ENCODE peak calls at places on chromosomes 5 and 9, in ten cellular contexts. One of them, this sample, is unnamed.

GRCh38 chr5:168234133-168234532 is 57.3 kb upstream of the WWC1 start:
- DNase-seq in heart right ventricle: no peak
- DNase-seq in hepatocyte: peak
- DNase-seq in AG09319: no peak
- DNase-seq in neural crest cell: no peak
- DNase-seq in H9: no peak
- DNase-seq in transverse colon: no peak
- DNase-seq in heart left ventricle: no peak
- DNase-seq in HFFc6: no peak
- DNase-seq in pancreas: no peak
- DNase-seq in this sample: no peak

GRCh38 chr9:27573699-27574265 is 501 bp upstream of the C9orf72 start:
- DNase-seq in heart right ventricle: peak
- DNase-seq in hepatocyte: peak
- DNase-seq in AG09319: peak
- DNase-seq in neural crest cell: peak
- DNase-seq in H9: peak
- DNase-seq in transverse colon: peak
- DNase-seq in heart left ventricle: peak
- DNase-seq in HFFc6: peak
- DNase-seq in pancreas: peak
- DNase-seq in this sample: peak

GRCh38 chr5:140007311-140007710 is 35.8 kb downstream of the NRG2 start:
- DNase-seq in heart right ventricle: no peak
- DNase-seq in hepatocyte: no peak
- DNase-seq in AG09319: no peak
- DNase-seq in neural crest cell: no peak
- DNase-seq in H9: no peak
- DNase-seq in transverse colon: no peak
- DNase-seq in heart left ventricle: no peak
- DNase-seq in HFFc6: no peak
- DNase-seq in pancreas: no peak
- DNase-seq in this sample: no peak

GRCh38 chr9:24504521-24504920 is 41.2 kb downstream of the IZUMO3 start:
- DNase-seq in heart right ventricle: no peak
- DNase-seq in hepatocyte: no peak
- DNase-seq in AG09319: no peak
- DNase-seq in neural crest cell: no peak
- DNase-seq in H9: no peak
- DNase-seq in transverse colon: no peak
- DNase-seq in heart left ventricle: no peak
- DNase-seq in HFFc6: no peak
- DNase-seq in pancreas: no peak
- DNase-seq in this sample: no peak

GRCh38 chr5:96741911-96742310 is 65.8 kb downstream of the ERAP1 start:
- DNase-seq in heart right ventricle: no peak
- DNase-seq in hepatocyte: peak
- DNase-seq in AG09319: no peak
- DNase-seq in neural crest cell: no peak
- DNase-seq in H9: no peak
- DNase-seq in transverse colon: no peak
- DNase-seq in heart left ventricle: peak
- DNase-seq in HFFc6: no peak
- DNase-seq in pancreas: no peak
- DNase-seq in this sample: no peak

GRCh38 chr5:76694317-76694716 is 21.6 kb upstream of the F2R start:
- DNase-seq in heart right ventricle: no peak
- DNase-seq in hepatocyte: no peak
- DNase-seq in AG09319: no peak
- DNase-seq in neural crest cell: no peak
- DNase-seq in H9: no peak
- DNase-seq in transverse colon: no peak
- DNase-seq in heart left ventricle: no peak
- DNase-seq in HFFc6: no peak
- DNase-seq in pancreas: no peak
- DNase-seq in this sample: no peak

GRCh38 chr9:35996358-35996970 is 38.5 kb upstream of the OR2S2 start:
- DNase-seq in heart right ventricle: no peak
- DNase-seq in hepatocyte: peak
- DNase-seq in AG09319: no peak
- DNase-seq in neural crest cell: no peak
- DNase-seq in H9: peak
- DNase-seq in transverse colon: no peak
- DNase-seq in heart left ventricle: peak
- DNase-seq in HFFc6: peak
- DNase-seq in pancreas: no peak
- DNase-seq in this sample: no peak

GRCh38 chr5:179900206-179900605 is 7.5 kb downstream of the TBC1D9B start:
- DNase-seq in heart right ventricle: no peak
- DNase-seq in hepatocyte: no peak
- DNase-seq in AG09319: no peak
- DNase-seq in neural crest cell: no peak
- DNase-seq in H9: no peak
- DNase-seq in transverse colon: no peak
- DNase-seq in heart left ventricle: no peak
- DNase-seq in HFFc6: no peak
- DNase-seq in pancreas: no peak
- DNase-seq in this sample: no peak

GRCh38 chr9:114250235-114250568 is 72.7 kb upstream of the ORM1 start:
- DNase-seq in heart right ventricle: peak
- DNase-seq in hepatocyte: peak
- DNase-seq in AG09319: peak
- DNase-seq in neural crest cell: no peak
- DNase-seq in H9: no peak
- DNase-seq in transverse colon: peak
- DNase-seq in heart left ventricle: peak
- DNase-seq in HFFc6: peak
- DNase-seq in pancreas: peak
- DNase-seq in this sample: no peak

GRCh38 chr5:149831492-149831891 is 101.4 kb downstream of the PPARGC1B start:
- DNase-seq in heart right ventricle: no peak
- DNase-seq in hepatocyte: peak
- DNase-seq in AG09319: no peak
- DNase-seq in neural crest cell: no peak
- DNase-seq in H9: no peak
- DNase-seq in transverse colon: no peak
- DNase-seq in heart left ventricle: no peak
- DNase-seq in HFFc6: no peak
- DNase-seq in pancreas: no peak
- DNase-seq in this sample: no peak

GRCh38 chr5:95870105-95870672 is 47.7 kb upstream of the GLRX start:
- DNase-seq in heart right ventricle: no peak
- DNase-seq in hepatocyte: no peak
- DNase-seq in AG09319: no peak
- DNase-seq in neural crest cell: no peak
- DNase-seq in H9: no peak
- DNase-seq in transverse colon: no peak
- DNase-seq in heart left ventricle: no peak
- DNase-seq in HFFc6: peak
- DNase-seq in pancreas: no peak
- DNase-seq in this sample: no peak

GRCh38 chr5:57171818-57172465 is 1.9 kb upstream of the GPBP1 start:
- DNase-seq in heart right ventricle: no peak
- DNase-seq in hepatocyte: peak
- DNase-seq in AG09319: no peak
- DNase-seq in neural crest cell: no peak
- DNase-seq in H9: no peak
- DNase-seq in transverse colon: peak
- DNase-seq in heart left ventricle: no peak
- DNase-seq in HFFc6: no peak
- DNase-seq in pancreas: no peak
- DNase-seq in this sample: no peak

GRCh38 chr5:129945779-129946270 is 41.6 kb downstream of the CHSY3 start:
- DNase-seq in heart right ventricle: no peak
- DNase-seq in hepatocyte: no peak
- DNase-seq in AG09319: no peak
- DNase-seq in neural crest cell: no peak
- DNase-seq in H9: no peak
- DNase-seq in transverse colon: no peak
- DNase-seq in heart left ventricle: no peak
- DNase-seq in HFFc6: no peak
- DNase-seq in pancreas: no peak
- DNase-seq in this sample: no peak

GRCh38 chr9:133054966-133055365 is 6.8 kb upstream of the CEL start:
- DNase-seq in heart right ventricle: peak
- DNase-seq in hepatocyte: no peak
- DNase-seq in AG09319: peak
- DNase-seq in neural crest cell: no peak
- DNase-seq in H9: no peak
- DNase-seq in transverse colon: no peak
- DNase-seq in heart left ventricle: peak
- DNase-seq in HFFc6: peak
- DNase-seq in pancreas: peak
- DNase-seq in this sample: no peak

GRCh38 chr9:98442114-98442513 is 186.7 kb upstream of the TBC1D2 start:
- DNase-seq in heart right ventricle: no peak
- DNase-seq in hepatocyte: no peak
- DNase-seq in AG09319: no peak
- DNase-seq in neural crest cell: no peak
- DNase-seq in H9: peak
- DNase-seq in transverse colon: no peak
- DNase-seq in heart left ventricle: no peak
- DNase-seq in HFFc6: no peak
- DNase-seq in pancreas: no peak
- DNase-seq in this sample: no peak

GRCh38 chr9:2087500-2088313 is 72.6 kb downstream of the SMARCA2 start:
- DNase-seq in heart right ventricle: no peak
- DNase-seq in hepatocyte: peak
- DNase-seq in AG09319: no peak
- DNase-seq in neural crest cell: no peak
- DNase-seq in H9: no peak
- DNase-seq in transverse colon: no peak
- DNase-seq in heart left ventricle: no peak
- DNase-seq in HFFc6: peak
- DNase-seq in pancreas: no peak
- DNase-seq in this sample: no peak

DNA sequence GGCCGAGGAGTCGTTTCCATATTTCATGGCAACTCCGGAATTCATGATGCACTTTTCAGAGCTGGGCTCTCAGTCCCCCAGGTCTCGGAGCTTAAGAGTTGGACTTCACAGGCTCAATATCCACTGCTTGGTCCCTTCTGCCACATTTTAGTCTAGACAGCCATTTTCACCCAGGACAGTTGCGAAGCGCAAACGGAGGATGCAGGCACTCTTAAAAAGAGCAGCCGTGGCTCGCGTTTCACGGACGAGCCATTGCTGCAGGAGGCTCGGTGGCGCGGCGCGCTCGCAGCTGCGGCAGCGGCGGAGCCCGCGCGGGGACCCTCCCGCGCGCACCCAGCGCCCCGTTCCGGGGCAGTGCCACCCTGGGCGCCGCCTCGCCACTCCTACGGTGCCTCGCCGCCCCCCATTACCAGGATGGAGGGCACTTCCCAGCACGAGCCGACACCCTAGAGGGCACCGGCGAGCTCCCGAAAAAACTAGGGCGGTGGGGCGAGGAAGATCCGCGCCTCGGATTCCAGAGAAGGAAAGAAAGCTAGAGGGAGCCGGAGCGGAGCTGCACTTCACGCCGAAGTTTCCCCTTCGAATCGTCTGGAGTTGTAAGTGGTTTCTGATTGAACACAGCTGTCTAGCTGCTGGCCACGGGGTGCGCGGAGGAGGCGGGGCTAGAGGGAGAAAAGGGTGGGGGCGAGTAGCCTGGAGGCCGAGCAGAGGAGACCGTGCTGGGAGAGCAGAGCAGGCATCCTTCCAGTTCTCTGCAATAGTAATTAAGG is 140.3 kb downstream of the TSSK1B start:
- DNase-seq in heart right ventricle: peak
- DNase-seq in hepatocyte: peak
- DNase-seq in AG09319: peak
- DNase-seq in neural crest cell: peak
- DNase-seq in H9: peak
- DNase-seq in transverse colon: peak
- DNase-seq in heart left ventricle: peak
- DNase-seq in HFFc6: peak
- DNase-seq in pancreas: peak
- DNase-seq in this sample: no peak
- TF ChIP-seq CTCF in heart right ventricle: peak
- TF ChIP-seq CTCF in hepatocyte: peak
- TF ChIP-seq CTCF in AG09319: peak
- TF ChIP-seq CTCF in neural crest cell: no peak
- TF ChIP-seq CTCF in H9: no peak
- TF ChIP-seq CTCF in transverse colon: no peak
- TF ChIP-seq CTCF in heart left ventricle: no peak
- TF ChIP-seq CTCF in HFFc6: peak
- TF ChIP-seq CTCF in pancreas: no peak
- TF ChIP-seq CTCF in this sample: no peak

GRCh38 chr5:79878721-79879336 is 112.2 kb downstream of the MTX3 start:
- DNase-seq in heart right ventricle: no peak
- DNase-seq in hepatocyte: no peak
- DNase-seq in AG09319: no peak
- DNase-seq in neural crest cell: peak
- DNase-seq in H9: peak
- DNase-seq in transverse colon: no peak
- DNase-seq in heart left ventricle: no peak
- DNase-seq in HFFc6: no peak
- DNase-seq in pancreas: no peak
- DNase-seq in this sample: no peak
- TF ChIP-seq CTCF in heart right ventricle: peak
- TF ChIP-seq CTCF in hepatocyte: no peak
- TF ChIP-seq CTCF in AG09319: peak
- TF ChIP-seq CTCF in neural crest cell: peak
- TF ChIP-seq CTCF in H9: peak
- TF ChIP-seq CTCF in transverse colon: no peak
- TF ChIP-seq CTCF in heart left ventricle: no peak
- TF ChIP-seq CTCF in HFFc6: peak
- TF ChIP-seq CTCF in pancreas: no peak
- TF ChIP-seq CTCF in this sample: peak

GRCh38 chr5:175696139-175696854 is 38.4 kb downstream of the HRH2 start:
- DNase-seq in heart right ventricle: peak
- DNase-seq in hepatocyte: peak
- DNase-seq in AG09319: no peak
- DNase-seq in neural crest cell: peak
- DNase-seq in H9: peak
- DNase-seq in transverse colon: peak
- DNase-seq in heart left ventricle: peak
- DNase-seq in HFFc6: no peak
- DNase-seq in pancreas: peak
- DNase-seq in this sample: peak
- TF ChIP-seq CTCF in heart right ventricle: peak
- TF ChIP-seq CTCF in hepatocyte: peak
- TF ChIP-seq CTCF in AG09319: no peak
- TF ChIP-seq CTCF in neural crest cell: peak
- TF ChIP-seq CTCF in H9: peak
- TF ChIP-seq CTCF in transverse colon: peak
- TF ChIP-seq CTCF in heart left ventricle: peak
- TF ChIP-seq CTCF in HFFc6: peak
- TF ChIP-seq CTCF in pancreas: no peak
- TF ChIP-seq CTCF in this sample: peak

DNA sequence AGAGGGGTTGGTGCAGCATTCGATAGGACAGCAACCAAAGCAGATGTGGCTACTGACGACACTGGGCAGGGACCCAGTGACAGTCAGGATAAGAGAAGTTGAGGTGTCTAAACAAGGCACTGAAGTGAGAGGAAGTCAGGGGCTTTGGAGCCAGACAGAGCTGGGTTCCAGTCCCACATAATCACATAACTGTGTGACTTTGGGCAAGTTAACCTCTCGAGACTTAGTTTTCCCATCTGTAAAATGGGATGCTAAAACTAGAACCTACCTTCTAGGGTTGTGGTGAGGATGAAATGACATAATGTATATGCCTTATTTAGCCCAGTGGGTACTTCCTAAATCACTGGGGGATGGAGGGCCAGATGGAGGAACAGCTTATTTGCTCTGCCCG is 3.1 kb downstream of the ANGPTL2 start:
- DNase-seq in heart right ventricle: no peak
- DNase-seq in hepatocyte: no peak
- DNase-seq in AG09319: no peak
- DNase-seq in neural crest cell: no peak
- DNase-seq in H9: no peak
- DNase-seq in transverse colon: no peak
- DNase-seq in heart left ventricle: no peak
- DNase-seq in HFFc6: no peak
- DNase-seq in pancreas: no peak
- DNase-seq in this sample: no peak
- TF ChIP-seq CTCF in heart right ventricle: no peak
- TF ChIP-seq CTCF in hepatocyte: no peak
- TF ChIP-seq CTCF in AG09319: no peak
- TF ChIP-seq CTCF in neural crest cell: no peak
- TF ChIP-seq CTCF in H9: no peak
- TF ChIP-seq CTCF in transverse colon: no peak
- TF ChIP-seq CTCF in heart left ventricle: no peak
- TF ChIP-seq CTCF in HFFc6: no peak
- TF ChIP-seq CTCF in pancreas: no peak
- TF ChIP-seq CTCF in this sample: no peak

This sample was measured in CD14-positive monocyte.